ENCODE peak calls at places on chromosomes 11 and 22, in four cellular contexts. One of them, this sample, is unnamed.
A peak's percentile ranks its signal among the peaks of the same experiment; 100 is the strongest.

GRCh38 chr11:27363576-27364115 is 631 bp upstream of the CCDC34 start:
- DNase-seq in A549: no peak
- DNase-seq in prostate gland: no peak
- DNase-seq in H7: no peak
- DNase-seq in this sample: no peak

GRCh38 chr11:23680488-23681230 is 816.2 kb upstream of the LUZP2 start:
- DNase-seq in prostate gland: no peak
- DNase-seq in A549: no peak
- DNase-seq in H7: peak; percentile 5
- DNase-seq in this sample: no peak

GRCh38 chr11:59175104-59175503 is 3.2 kb downstream of the DTX4 start:
- DNase-seq in A549: no peak
- DNase-seq in H7: no peak
- DNase-seq in prostate gland: no peak
- DNase-seq in this sample: no peak

GRCh38 chr11:296206-296975 is 2.9 kb downstream of the IFITM5 start:
- DNase-seq in H7: peak; percentile 55
- DNase-seq in A549: no peak
- DNase-seq in prostate gland: no peak
- DNase-seq in this sample: no peak

GRCh38 chr11:86620796-86621575 is 51.4 kb downstream of the ME3 start:
- DNase-seq in A549: no peak
- DNase-seq in H7: no peak
- DNase-seq in prostate gland: no peak
- DNase-seq in this sample: peak; percentile 80

GRCh38 chr11:23021287-23021863 is 161.1 kb upstream of the CCDC179 start:
- DNase-seq in H7: peak; percentile 43
- DNase-seq in A549: peak; percentile 8
- DNase-seq in prostate gland: no peak
- DNase-seq in this sample: peak; percentile 15

GRCh38 chr22:43819691-43820670 is 7.9 kb upstream of the EFCAB6 start:
- DNase-seq in A549: no peak
- DNase-seq in H7: no peak
- DNase-seq in prostate gland: no peak
- DNase-seq in this sample: no peak

GRCh38 chr22:40525250-40525884 is 111.2 kb downstream of the MRTFA start:
- DNase-seq in H7: no peak
- DNase-seq in A549: no peak
- DNase-seq in prostate gland: no peak
- DNase-seq in this sample: peak; percentile 40

GRCh38 chr11:74442601-74443000 is 24.7 kb downstream of the KCNE3 start:
- DNase-seq in H7: no peak
- DNase-seq in prostate gland: no peak
- DNase-seq in A549: no peak
- DNase-seq in this sample: no peak

GRCh38 chr11:128904303-128904871 is 13.2 kb downstream of the KCNJ5 start:
- DNase-seq in A549: no peak
- DNase-seq in prostate gland: no peak
- DNase-seq in H7: no peak
- DNase-seq in this sample: no peak

GRCh38 chr11:94669032-94669431 is 99.1 kb upstream of the AMOTL1 start:
- DNase-seq in A549: no peak
- DNase-seq in H7: no peak
- DNase-seq in prostate gland: no peak
- DNase-seq in this sample: no peak

GRCh38 chr22:23832226-23833016 is 6.4 kb downstream of the DERL3 start:
- DNase-seq in H7: no peak
- DNase-seq in A549: no peak
- DNase-seq in prostate gland: no peak
- DNase-seq in this sample: no peak

GRCh38 chr11:63020671-63021255 is 5.1 kb upstream of the SLC22A8 start:
- DNase-seq in H7: peak; percentile 89
- DNase-seq in A549: peak; percentile 36
- DNase-seq in prostate gland: no peak
- DNase-seq in this sample: no peak

GRCh38 chr22:45302047-45302446 is 7.7 kb upstream of the FAM118A start:
- DNase-seq in H7: no peak
- DNase-seq in A549: peak; percentile 35
- DNase-seq in prostate gland: no peak
- DNase-seq in this sample: peak; percentile 87

GRCh38 chr22:47233316-47234243 is 471.1 kb downstream of the TBC1D22A start:
- DNase-seq in prostate gland: no peak
- DNase-seq in A549: no peak
- DNase-seq in H7: no peak
- DNase-seq in this sample: no peak

GRCh38 chr11:116691779-116692178 is 81.0 kb downstream of the BUD13 start:
- DNase-seq in prostate gland: peak; percentile 16
- DNase-seq in A549: peak; percentile 69
- DNase-seq in H7: peak; percentile 94
- DNase-seq in this sample: peak; percentile 18

GRCh38 chr11:21472256-21472655 is 720.6 kb upstream of the ANO5 start:
- DNase-seq in prostate gland: no peak
- DNase-seq in A549: peak; percentile 1
- DNase-seq in H7: no peak
- DNase-seq in this sample: no peak

GRCh38 chr11:57434640-57435546 is 8.0 kb upstream of the SLC43A3 start:
- DNase-seq in prostate gland: peak; percentile 17
- DNase-seq in A549: peak; percentile 69
- DNase-seq in H7: no peak
- DNase-seq in this sample: peak; percentile 96

GRCh38 chr22:38504731-38505594 is 1.1 kb downstream of the DDX17 start:
- DNase-seq in prostate gland: peak; percentile 33
- DNase-seq in A549: no peak
- DNase-seq in H7: peak; percentile 51
- DNase-seq in this sample: peak; percentile 60

GRCh38 chr11:117882539-117882938 is 6.1 kb upstream of the FXYD6 start:
- DNase-seq in H7: no peak
- DNase-seq in A549: no peak
- DNase-seq in prostate gland: no peak
- DNase-seq in this sample: no peak

GRCh38 chr11:31827458-31828206 is 16.5 kb upstream of the PAX6 start:
- DNase-seq in H7: peak; percentile 43
- DNase-seq in prostate gland: no peak
- DNase-seq in A549: no peak
- DNase-seq in this sample: no peak

GRCh38 chr11:121429556-121429955 is 22.6 kb upstream of the SORL1 start:
- DNase-seq in A549: no peak
- DNase-seq in prostate gland: no peak
- DNase-seq in H7: no peak
- DNase-seq in this sample: no peak

GRCh38 chr11:27282141-27282590 is 80.8 kb downstream of the CCDC34 start:
- DNase-seq in prostate gland: no peak
- DNase-seq in A549: no peak
- DNase-seq in H7: no peak
- DNase-seq in this sample: peak; percentile 93

GRCh38 chr11:99418927-99419707 is 398.4 kb downstream of the CNTN5 start:
- DNase-seq in prostate gland: no peak
- DNase-seq in A549: no peak
- DNase-seq in H7: no peak
- DNase-seq in this sample: no peak

DNA sequence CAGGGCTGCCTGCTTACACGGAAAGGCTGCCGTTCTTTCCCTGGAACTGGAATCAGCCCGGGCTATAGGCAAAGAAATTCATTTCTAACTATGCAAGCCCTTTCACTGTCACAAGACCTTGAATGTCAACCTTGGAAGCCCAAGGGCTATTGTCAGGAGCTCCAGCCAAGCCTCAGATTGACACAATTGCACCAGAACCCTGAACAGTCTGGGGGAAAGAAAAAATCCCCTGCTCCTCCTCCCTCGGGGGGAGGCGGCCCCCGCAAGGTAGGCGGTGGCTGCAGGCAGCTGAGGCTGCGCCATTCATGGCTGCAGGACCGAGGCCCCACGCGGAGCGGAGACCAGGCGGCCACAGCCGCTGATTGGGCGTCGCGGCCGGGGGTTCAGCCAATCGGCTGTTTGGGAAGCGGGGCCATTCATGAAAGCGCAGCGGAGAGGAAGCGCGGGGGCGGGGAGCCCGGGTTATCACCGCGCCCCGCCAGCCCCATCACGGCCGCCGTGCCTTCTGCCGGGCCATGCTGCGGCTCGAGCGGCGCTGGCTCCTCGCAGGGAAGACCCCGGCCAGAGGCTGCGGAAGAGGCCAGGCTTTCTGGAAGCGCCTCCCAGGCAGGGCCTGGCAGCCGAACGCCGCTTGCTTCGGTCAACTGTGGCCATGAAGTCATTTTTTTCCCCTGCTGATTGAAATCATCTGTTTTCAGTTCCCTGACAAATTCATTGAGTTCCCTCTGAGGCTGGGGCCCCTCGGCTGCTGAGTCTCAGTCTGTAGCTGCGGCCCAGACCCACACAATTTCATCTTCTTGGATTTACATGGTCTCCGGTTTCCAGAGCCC is 38.1 kb upstream of the LINC01488 start:
- DNase-seq in A549: peak; percentile 88
- DNase-seq in H7: peak; percentile 98
- DNase-seq in prostate gland: peak; percentile 76
- DNase-seq in this sample: peak; percentile 93
- H3K4me3 ChIP-seq in A549: peak overlapping the region; percentile 36
- H3K4me3 ChIP-seq in H7: peak overlapping the region; percentile 19
- H3K4me3 ChIP-seq in prostate gland: peak overlapping the region; percentile 16
- H3K4me3 ChIP-seq in this sample: peak overlapping the region; percentile 59

DNA sequence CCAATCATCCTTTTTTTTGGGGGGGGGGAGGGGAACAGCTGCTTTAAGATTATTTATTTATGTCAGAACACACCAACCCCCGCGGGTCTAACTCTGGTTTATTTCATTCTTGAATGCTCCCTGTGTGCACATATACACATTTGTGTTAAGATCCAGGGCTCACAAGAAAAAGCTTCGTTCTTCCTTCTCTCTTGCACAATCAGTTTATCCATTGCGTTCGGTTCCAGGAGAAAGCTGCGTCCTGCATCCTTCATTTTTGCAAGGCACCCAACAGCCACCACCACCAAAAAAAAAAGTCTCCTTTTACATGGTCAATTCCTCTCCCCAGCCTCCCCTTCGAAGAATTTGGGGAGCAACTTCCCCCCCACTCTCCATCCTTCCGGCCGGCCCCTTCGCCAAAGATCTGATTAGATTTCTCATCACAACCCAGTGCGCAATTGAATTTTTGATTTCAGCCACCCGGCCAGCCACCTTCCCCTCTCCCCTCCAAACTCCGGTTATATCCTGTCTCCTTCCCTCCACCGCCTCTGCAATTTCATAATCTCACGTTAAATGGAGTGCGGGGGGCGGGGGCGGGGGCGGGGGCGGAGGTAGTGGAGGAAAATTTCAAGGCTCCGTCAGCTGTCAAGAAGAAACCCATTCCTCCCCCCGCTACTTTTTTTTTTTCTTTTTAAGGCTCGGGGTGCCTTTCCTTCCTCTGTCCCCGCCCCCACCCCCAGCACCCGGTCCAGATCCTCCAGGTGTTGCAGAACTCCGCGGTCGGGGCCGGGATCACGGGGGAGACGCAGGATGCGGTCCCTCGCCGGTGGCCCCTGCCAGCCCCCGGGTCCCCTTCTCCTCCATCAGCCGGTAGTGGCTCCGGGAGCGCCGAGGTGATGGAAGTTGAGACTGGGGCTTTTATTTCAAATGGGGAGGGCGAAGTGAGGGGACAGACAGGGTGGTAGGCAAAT is 1166.5 kb downstream of the LRRC4C start:
- DNase-seq in prostate gland: no peak
- DNase-seq in A549: peak; percentile 1
- DNase-seq in H7: peak; percentile 63
- DNase-seq in this sample: no peak
- H3K4me3 ChIP-seq in prostate gland: peak overlapping the region; percentile 25
- H3K4me3 ChIP-seq in A549: peak overlapping the region; percentile 49
- H3K4me3 ChIP-seq in H7: peak overlapping the region; percentile 58
- H3K4me3 ChIP-seq in this sample: peak overlapping the region; percentile 65

DNA sequence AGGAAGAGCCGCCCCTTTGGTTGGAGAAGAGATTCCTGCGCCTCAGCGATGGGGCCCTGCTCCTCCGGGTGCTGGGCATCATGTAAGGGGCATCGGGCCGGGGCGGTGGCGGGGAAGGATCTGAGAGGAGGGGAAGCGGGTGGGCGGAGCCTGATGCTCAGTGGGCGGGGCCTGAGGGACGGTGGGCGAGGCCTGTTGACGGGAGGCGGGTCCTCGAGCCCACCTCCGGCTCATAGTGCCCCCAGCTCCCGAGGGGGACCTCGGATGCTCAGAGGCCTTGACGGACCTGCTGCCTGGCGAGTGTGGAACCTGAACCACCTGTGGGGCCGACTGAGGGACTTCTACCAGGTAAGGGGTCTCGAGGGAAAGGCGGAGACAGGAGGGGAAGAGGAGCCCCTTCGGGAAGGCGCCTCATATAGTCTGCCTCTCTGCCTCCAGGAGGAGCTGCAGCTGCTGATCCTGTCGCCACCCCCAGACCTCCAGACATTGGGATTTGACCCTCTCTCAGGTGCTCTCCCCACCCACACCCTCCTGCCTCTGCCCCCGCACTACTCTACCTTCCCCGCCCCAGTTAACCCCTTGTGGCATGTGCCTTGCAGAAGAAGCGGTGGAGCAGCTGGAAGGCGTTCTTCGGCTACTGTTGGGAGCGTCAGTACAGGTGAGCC is 799 bp downstream of the CCDC88B start:
- DNase-seq in H7: peak; percentile 99
- DNase-seq in A549: no peak
- DNase-seq in prostate gland: no peak
- DNase-seq in this sample: no peak
- H3K4me3 ChIP-seq in H7: peak overlapping the region; percentile 60
- H3K4me3 ChIP-seq in A549: no peak overlapping the region
- H3K4me3 ChIP-seq in prostate gland: no peak overlapping the region
- H3K4me3 ChIP-seq in this sample: no peak overlapping the region

GRCh38 chr11:124865181-124865901 is at the start of gene ROBO3:
- DNase-seq in A549: no peak
- DNase-seq in H7: peak; percentile 80
- DNase-seq in prostate gland: no peak
- DNase-seq in this sample: no peak
- H3K4me3 ChIP-seq in A549: peak within 1 kb of the TSS; percentile 40
- H3K4me3 ChIP-seq in H7: peak within 1 kb of the TSS; percentile 16
- H3K4me3 ChIP-seq in prostate gland: no peak within 1 kb of the TSS
- H3K4me3 ChIP-seq in this sample: peak within 1 kb of the TSS; percentile 24

GRCh38 chr11:65275906-65276305 is 14.1 kb downstream of the POLA2 start:
- DNase-seq in H7: no peak
- DNase-seq in prostate gland: no peak
- DNase-seq in A549: no peak
- DNase-seq in this sample: no peak

GRCh38 chr11:65280646-65281045 is 18.9 kb downstream of the POLA2 start:
- DNase-seq in prostate gland: no peak
- DNase-seq in H7: no peak
- DNase-seq in A549: no peak
- DNase-seq in this sample: no peak

GRCh38 chr11:65279713-65280459 is 18.1 kb downstream of the POLA2 start:
- DNase-seq in A549: peak; percentile 81
- DNase-seq in H7: no peak
- DNase-seq in prostate gland: no peak
- DNase-seq in this sample: peak; percentile 95

GRCh38 chr11:65277878-65278277 is 16.1 kb downstream of the POLA2 start:
- DNase-seq in prostate gland: no peak
- DNase-seq in A549: no peak
- DNase-seq in H7: no peak
- DNase-seq in this sample: no peak

DNA sequence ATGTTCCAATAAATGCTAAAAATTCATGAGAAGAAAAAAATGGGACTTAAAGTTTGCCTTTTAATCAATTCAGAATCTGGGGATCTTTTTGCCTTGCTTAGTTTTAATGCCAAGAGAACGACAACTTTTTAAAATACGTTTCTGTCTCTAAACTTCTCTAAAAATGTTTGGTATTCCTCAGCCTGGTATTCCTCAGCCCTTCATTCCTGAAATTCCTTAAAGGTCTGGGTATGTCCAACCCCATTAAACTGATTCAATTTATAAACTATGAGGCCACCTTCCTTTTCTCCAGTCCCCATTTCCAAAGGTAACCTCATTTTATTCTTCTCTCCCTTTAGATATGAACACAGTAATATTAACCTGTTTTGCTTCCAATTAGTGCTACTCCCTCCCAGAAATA is 16.6 kb downstream of the POLA2 start:
- DNase-seq in H7: no peak
- DNase-seq in A549: no peak
- DNase-seq in prostate gland: no peak
- DNase-seq in this sample: peak; percentile 69
- H3K4me3 ChIP-seq in H7: no peak overlapping the region
- H3K4me3 ChIP-seq in A549: no peak overlapping the region
- H3K4me3 ChIP-seq in prostate gland: no peak overlapping the region
- H3K4me3 ChIP-seq in this sample: no peak overlapping the region